ENCODE peak calls at places on chromosomes 2 and 18, in eight cellular contexts. W, Z, E, A, F, K, Y and V are unnamed samples.

GRCh38 chr18:55422456-55423185 is 165.4 kb downstream of the TCF4 start:
- DNase-seq in A (no peak), Z (no peak), F (no peak), K (no peak), W (no peak), Y (peak; percentile 52), E (no peak), V (no peak)

GRCh38 chr2:12006841-12007240 is 260.4 kb downstream of the LPIN1 start:
- DNase-seq in Y (no peak), E (no peak), A (peak; percentile 25), F (no peak), Z (no peak), K (no peak), W (peak; percentile 82), V (no peak)

GRCh38 chr18:56233595-56233994 is 404.8 kb downstream of the TXNL1 start:
- DNase-seq in K (no peak), E (peak; percentile 60), Z (no peak), Y (peak; percentile 31), A (peak; percentile 76), W (no peak), F (no peak), V (no peak)

GRCh38 chr2:226115832-226116200 is 683.8 kb downstream of the IRS1 start:
- DNase-seq in W (peak; percentile 43), E (no peak), A (peak; percentile 58), F (no peak), Z (no peak), K (no peak), Y (no peak), V (no peak)

GRCh38 chr18:63043516-63043915 is 276.1 kb downstream of the BCL2 start:
- DNase-seq in W (no peak), F (no peak), Z (no peak), E (no peak), A (peak; percentile 25), Y (no peak), K (no peak), V (no peak)

GRCh38 chr18:12520442-12520992 is 112.8 kb downstream of the PRELID3A start:
- DNase-seq in E (peak; percentile 23), Z (no peak), K (no peak), Y (no peak), A (no peak), F (no peak), W (no peak), V (no peak)

GRCh38 chr18:49768051-49768391 is 45.3 kb downstream of the ACAA2 start:
- DNase-seq in F (peak; percentile 52), K (peak; percentile 75), Z (no peak), Y (no peak), E (no peak), W (peak; percentile 93), A (peak; percentile 52), V (no peak)

GRCh38 chr2:126839711-126840110 is 59.0 kb upstream of the TEX51 start:
- DNase-seq in A (no peak), Y (no peak), F (no peak), W (peak; percentile 3), K (no peak), E (no peak), Z (no peak), V (no peak)

GRCh38 chr2:205706769-205707375 is 24.6 kb downstream of the NRP2 start:
- DNase-seq in E (peak; percentile 84), K (no peak), W (no peak), A (peak; percentile 69), Z (no peak), F (peak; percentile 46), Y (peak; percentile 77), V (no peak)

GRCh38 chr2:62569907-62570793 is 64.2 kb upstream of the TMEM17 start:
- DNase-seq in W (peak; percentile 54), F (peak; percentile 65), E (no peak), Y (no peak), K (no peak), Z (no peak), A (no peak), V (no peak)

GRCh38 chr18:56469582-56469981 is 168.8 kb downstream of the TXNL1 start:
- DNase-seq in F (no peak), W (no peak), K (no peak), A (peak; percentile 86), Z (no peak), Y (no peak), E (no peak), V (no peak)

GRCh38 chr2:226179010-226179409 is 620.6 kb downstream of the IRS1 start:
- DNase-seq in K (no peak), W (no peak), Y (no peak), A (peak; percentile 84), E (no peak), F (no peak), Z (no peak), V (no peak)

GRCh38 chr2:86297382-86298147 is 39.9 kb downstream of the REEP1 start:
- DNase-seq in Y (no peak), K (no peak), A (no peak), E (no peak), Z (no peak), W (peak; percentile 47), F (no peak), V (no peak)

GRCh38 chr2:177669625-177670330 is 277.2 kb downstream of the AGPS start:
- DNase-seq in F (no peak), K (no peak), Y (no peak), W (no peak), Z (no peak), E (no peak), A (no peak), V (no peak)

GRCh38 chr2:6866239-6866745 is 585 bp upstream of the CMPK2 start:
- DNase-seq in Z (peak; percentile 14), E (peak; percentile 54), K (no peak), Y (peak; percentile 30), W (peak; percentile 50), F (peak; percentile 57), A (peak; percentile 69), V (peak; percentile 54)

GRCh38 chr2:105600949-105601708 is 143.6 kb upstream of the NCK2 start:
- DNase-seq in K (no peak), A (no peak), F (no peak), E (no peak), Z (no peak), W (no peak), Y (no peak), V (no peak)

GRCh38 chr2:218093879-218094278 is 24.8 kb downstream of the RUFY4 start:
- DNase-seq in Z (no peak), A (no peak), F (no peak), Y (no peak), W (peak; percentile 53), E (no peak), K (no peak), V (no peak)
- TF ChIP-seq CTCF in Z (no peak), A (no peak), F (no peak), Y (no peak), W (peak; percentile 63), E (no peak), K (no peak), V (no peak)

GRCh38 chr2:236988690-236989639 is 96.7 kb upstream of the COPS8 start:
- DNase-seq in E (peak; percentile 26), Z (no peak), A (no peak), K (peak; percentile 77), F (peak; percentile 78), W (no peak), Y (no peak), V (no peak)

GRCh38 chr2:236986524-236987330 is 99.0 kb upstream of the COPS8 start:
- DNase-seq in F (no peak), E (no peak), K (no peak), Z (no peak), Y (no peak), W (no peak), A (peak; percentile 27), V (no peak)

GRCh38 chr2:236984046-236984445 is 101.6 kb upstream of the COPS8 start:
- DNase-seq in A (no peak), Z (no peak), Y (no peak), E (no peak), F (no peak), W (no peak), K (no peak), V (no peak)

GRCh38 chr2:236988216-236988615 is 97.5 kb upstream of the COPS8 start:
- DNase-seq in F (no peak), A (no peak), W (no peak), Z (no peak), E (no peak), Y (no peak), K (no peak), V (no peak)

DNA sequence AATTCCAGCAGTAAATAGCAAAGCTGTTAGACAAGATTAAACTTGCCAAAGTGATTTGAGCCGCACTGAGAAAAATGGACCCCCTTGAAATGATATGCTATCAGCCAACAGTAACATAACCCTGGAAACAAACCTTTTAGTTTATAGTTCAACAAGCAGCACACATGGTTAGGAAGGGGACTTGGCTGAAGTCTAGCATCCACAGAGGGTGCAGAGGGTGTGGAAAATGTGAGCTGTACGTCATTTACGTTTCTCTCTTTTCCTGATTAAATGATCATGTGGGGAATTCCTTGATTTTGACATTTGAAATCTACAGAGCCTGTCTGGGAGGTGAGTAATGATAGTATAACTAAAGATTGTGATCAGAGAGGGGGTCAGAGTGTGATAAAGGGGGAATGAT is 99.7 kb upstream of the COPS8 start:
- DNase-seq in K (no peak), A (no peak), E (no peak), W (no peak), F (no peak), Y (no peak), Z (no peak), V (no peak)
- H3K27me3 ChIP-seq in K (no peaks in the 10 kb centered on the region), A (no peaks in the 10 kb centered on the region), E (no peaks in the 10 kb centered on the region), W (no peaks in the 10 kb centered on the region), F (no peaks in the 10 kb centered on the region), Y (no peaks in the 10 kb centered on the region), Z (no peaks in the 10 kb centered on the region), V (no peaks in the 10 kb centered on the region)

DNA sequence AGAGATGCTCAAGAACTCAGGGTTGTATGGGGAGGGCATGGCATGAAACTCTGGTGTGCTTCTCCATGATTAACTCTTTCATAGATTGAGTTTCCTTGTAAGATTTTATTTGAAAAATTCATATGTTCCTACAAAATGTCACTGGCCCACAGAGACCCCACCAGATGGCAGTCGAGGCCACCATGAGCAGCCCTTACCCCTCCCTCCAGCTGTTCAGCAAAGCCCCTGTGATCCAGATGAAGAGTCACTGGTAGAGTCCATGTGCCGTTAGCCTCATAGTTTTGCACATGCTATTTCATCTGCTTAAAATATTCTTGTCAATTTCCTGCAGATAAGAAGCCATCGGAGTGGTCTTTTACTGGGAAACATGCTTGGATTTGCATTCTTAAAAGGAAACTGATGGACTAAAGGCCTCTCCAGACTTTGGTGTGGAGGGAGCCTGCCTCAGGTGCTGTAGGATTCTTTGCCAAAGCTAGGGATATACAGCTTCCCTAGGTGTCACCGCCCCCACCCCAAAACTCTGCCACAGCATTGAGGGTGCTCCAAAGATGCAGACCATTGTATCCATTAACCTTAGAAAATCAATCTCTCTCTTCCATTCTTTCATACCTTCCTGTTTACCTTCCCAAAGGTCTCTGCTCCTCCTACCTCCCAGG is 18.8 kb downstream of the ZNF385B start:
- DNase-seq in Y (peak; percentile 20), Z (no peak), F (peak; percentile 25), W (peak; percentile 68), E (peak; percentile 17), K (no peak), A (peak; percentile 24), V (no peak)
- TF ChIP-seq CTCF in Y (no peak), Z (no peak), F (peak; percentile 51), W (peak; percentile 81), E (peak; percentile 31), K (peak; percentile 28), A (peak; percentile 58), V (no peak)

DNA sequence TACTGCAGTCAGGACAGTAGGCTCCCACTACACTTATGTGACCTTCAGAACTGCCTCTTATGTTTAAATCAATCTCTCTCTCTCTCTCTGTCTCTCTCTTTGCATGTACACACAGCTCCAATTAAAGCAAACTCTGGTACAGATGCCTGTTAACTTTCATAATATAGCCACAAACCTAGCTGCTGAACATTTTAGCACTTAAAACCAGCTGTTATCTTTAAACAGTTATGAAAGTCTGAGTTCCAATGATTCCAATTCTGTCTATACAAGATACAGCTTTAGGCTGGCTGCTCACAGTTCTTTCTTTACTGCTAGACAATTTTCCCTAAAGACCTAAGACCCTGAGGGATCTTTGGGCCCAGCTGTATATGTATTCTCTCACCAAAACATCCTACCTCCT is 141.2 kb downstream of the OSR1 start:
- DNase-seq in A (no peak), F (no peak), W (no peak), Y (no peak), Z (no peak), K (no peak), E (no peak), V (no peak)
- H3K27me3 ChIP-seq in A (no peaks in the 10 kb centered on the region), F (no peaks in the 10 kb centered on the region), W (no peaks in the 10 kb centered on the region), Y (no peaks in the 10 kb centered on the region), Z (no peaks in the 10 kb centered on the region), K (no peaks in the 10 kb centered on the region), E (no peaks in the 10 kb centered on the region), V (no peaks in the 10 kb centered on the region)